ENCODE peak calls at places on chromosomes 7 and 10, in ten cellular contexts. H is neural crest cell; Q is NCI-H2081; R is activated CD8-positive, alpha-beta T cell treated with anti-CD3 and anti-CD28 coated beads for 36 hours; L is T-cell; J is NCI-H1092; I is stimulated activated CD4-positive, alpha-beta T cell treated with anti-CD3 and anti-CD28 coated beads, TNF-alpha, amount 100 ng/mL, for 24 hours; N is activated CD4-positive, CD25-positive, alpha-beta regulatory T cell treated with anti-CD3 and anti-CD28 coated beads, Interleukin-2, amount 50 U/mL, for 16 hours; A is iris pigment epithelial cell; Z is type B pancreatic cell. W is an unnamed sample.

GRCh38 chr7:131218727-131219128 is 108.9 kb upstream of the MKLN1 start:
- DNase-seq in Z (no peak), Q (no peak), R (no peak), L (no peak), H (no peak), I (no peak), A (no peak), N (no peak), J (no peak), W (no peak)

GRCh38 chr10:49644035-49644345 is 30.2 kb downstream of the CHAT start:
- DNase-seq in Q (no peak), N (no peak), I (no peak), Z (no peak), R (no peak), H (no peak), L (no peak), J (no peak), A (no peak), W (no peak)

GRCh38 chr7:12062062-12062461 is 149.0 kb upstream of the TMEM106B start:
- DNase-seq in I (no peak), A (no peak), R (peak; percentile 21), H (no peak), J (no peak), Q (no peak), L (no peak), Z (no peak), N (no peak), W (no peak)

GRCh38 chr7:27179503-27180430 is 5.3 kb downstream of the HOXA11 start:
- DNase-seq in Z (no peak), Q (peak; percentile 54), I (no peak), N (no peak), L (peak; percentile 55), J (peak; percentile 78), A (peak; percentile 27), R (peak; percentile 73), H (peak; percentile 75), W (no peak)

GRCh38 chr10:36254191-36254590 is 612.1 kb upstream of the FZD8 start:
- DNase-seq in N (no peak), Z (no peak), A (no peak), L (no peak), R (no peak), I (no peak), J (no peak), H (no peak), Q (no peak), W (no peak)

GRCh38 chr7:47405286-47405904 is 176.5 kb downstream of the TNS3 start:
- DNase-seq in R (no peak), L (no peak), N (no peak), I (no peak), Q (no peak), J (no peak), Z (no peak), H (no peak), A (peak; percentile 54), W (no peak)

GRCh38 chr10:93437000-93437945 is 44.9 kb downstream of the MYOF start:
- DNase-seq in Z (no peak), N (no peak), Q (no peak), I (no peak), A (peak; percentile 100), H (no peak), J (no peak), L (no peak), R (no peak), W (peak; percentile 86)

GRCh38 chr7:761101-761500 is 34.0 kb upstream of the PRKAR1B start:
- DNase-seq in I (no peak), N (no peak), L (no peak), H (no peak), Q (no peak), Z (no peak), A (no peak), R (no peak), J (no peak), W (no peak)

GRCh38 chr7:131613909-131614308 is 57.5 kb upstream of the PODXL start:
- DNase-seq in J (no peak), Q (no peak), Z (no peak), L (no peak), R (no peak), N (no peak), H (no peak), I (no peak), A (no peak), W (no peak)

GRCh38 chr10:119090968-119091367 is 10.4 kb upstream of the EIF3A start:
- DNase-seq in N (peak; percentile 21), Q (peak; percentile 7), H (no peak), A (peak; percentile 75), J (no peak), R (peak; percentile 42), Z (no peak), L (peak; percentile 51), I (peak; percentile 13), W (peak; percentile 56)

GRCh38 chr10:114024876-114025609 is 18.6 kb upstream of the ADRB1 start:
- DNase-seq in H (no peak), I (no peak), R (peak; percentile 22), J (no peak), A (peak; percentile 85), L (no peak), N (no peak), Q (no peak), Z (no peak), W (no peak)

GRCh38 chr10:43958964-43959363 is 310.3 kb upstream of the ZNF32 start:
- DNase-seq in Q (no peak), I (no peak), N (no peak), H (no peak), Z (peak; percentile 44), L (no peak), R (no peak), J (no peak), A (no peak), W (no peak)

GRCh38 chr7:122457325-122457724 is 152.8 kb upstream of the FEZF1 start:
- DNase-seq in J (no peak), N (no peak), R (no peak), Z (no peak), I (no peak), A (no peak), Q (no peak), H (no peak), L (no peak), W (no peak)

GRCh38 chr10:109894516-109894915 is 28.8 kb downstream of the XPNPEP1 start:
- DNase-seq in J (peak; percentile 7), H (no peak), L (no peak), R (no peak), A (peak; percentile 94), Q (peak; percentile 14), N (no peak), Z (no peak), I (no peak), W (no peak)

GRCh38 chr10:125448596-125448995 is 234.4 kb downstream of the TEX36 start:
- DNase-seq in R (no peak), L (no peak), N (no peak), Q (no peak), A (no peak), Z (no peak), J (no peak), H (peak; percentile 26), I (no peak), W (peak; percentile 62)

W was measured in HCT116.